ENCODE peak calls at places on chromosomes 7 and 10, in four cellular contexts. H is mammary epithelial cell, V is PC-3, T is SK-N-SH. E is an unnamed sample. For H3K36me3, the result is how much of the 10 kb centered on the place peaks cover.

GRCh38 chr7:75977741-75978140 is 16.7 kb downstream of the TMEM120A start:
- DNase-seq in H (no peak), V (no peak), T (peak), E (no peak)

GRCh38 chr10:44995581-44995913 is 5.2 kb upstream of the ZNF22 start:
- DNase-seq in H (no peak), V (no peak), T (no peak), E (no peak)

GRCh38 chr10:75400769-75401568 is 595 bp downstream of the ZNF503 start:
- DNase-seq in H (peak), V (peak), T (peak), E (peak)

GRCh38 chr10:11154809-11155208 is 137.1 kb downstream of the CELF2 start:
- DNase-seq in H (no peak), V (no peak), T (no peak), E (no peak)

GRCh38 chr7:36521911-36522310 is 132.2 kb downstream of the ANLN start:
- DNase-seq in H (no peak), V (no peak), T (no peak), E (no peak)

GRCh38 chr10:107740962-107741690 is 576.6 kb upstream of the SORCS1 start:
- DNase-seq in H (peak), V (peak), T (no peak), E (no peak)

GRCh38 chr10:73650537-73651331 is 5.1 kb downstream of the SYNPO2L start:
- DNase-seq in H (peak), V (peak), T (no peak), E (no peak)

GRCh38 chr7:35422715-35423114 is 168.8 kb upstream of the TBX20 start:
- DNase-seq in H (no peak), V (no peak), T (no peak), E (no peak)

GRCh38 chr10:26217396-26218105 is 977 bp downstream of the GAD2 start:
- DNase-seq in H (no peak), V (no peak), T (peak), E (peak)

GRCh38 chr7:11625669-11626068 is 206.3 kb downstream of the THSD7A start:
- DNase-seq in H (no peak), V (no peak), T (no peak), E (no peak)

GRCh38 chr7:138549082-138549481 is 89.0 kb downstream of the TRIM24 start:
- DNase-seq in H (no peak), V (no peak), T (no peak), E (no peak)

GRCh38 chr10:89466599-89467035 is 52.2 kb downstream of the IFIT5 start:
- DNase-seq in H (peak), V (peak), T (peak), E (peak)

GRCh38 chr7:33099154-33099940 is 9.9 kb downstream of the RP9 start:
- DNase-seq in H (no peak), V (no peak), T (no peak), E (no peak)
- H3K36me3 ChIP-seq in H (under half), V (under half), T (half or more), E (under half)

GRCh38 chr10:109924947-109925620 is 1.8 kb upstream of the XPNPEP1 start:
- DNase-seq in H (no peak), V (no peak), T (no peak), E (no peak)
- H3K27ac ChIP-seq in H (no peak), V (no peak), T (no peak), E (no peak)

DNA sequence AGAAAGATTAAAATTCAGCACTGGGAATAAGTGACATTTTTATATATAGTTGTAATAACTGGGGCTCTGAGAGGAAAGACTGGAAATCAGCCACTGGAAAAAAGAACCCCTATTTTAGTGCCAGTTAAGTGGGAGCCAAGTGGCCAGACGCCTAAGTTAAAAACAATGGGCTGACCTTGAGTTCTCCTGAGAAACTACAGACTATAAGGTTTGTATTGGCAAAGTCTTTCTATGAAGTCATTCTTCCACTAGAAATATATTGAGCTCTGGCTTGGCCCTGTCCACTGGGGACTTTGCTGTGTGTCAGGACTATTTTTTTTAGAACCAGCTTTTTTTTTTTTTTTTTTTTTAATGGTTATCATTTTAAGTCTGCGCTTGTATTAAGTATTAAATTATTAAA is 210.6 kb upstream of the FZD8 start:
- DNase-seq in H (no peak), V (no peak), T (no peak), E (no peak)
- H3K4me2 ChIP-seq in H (no peak), V (no peak), T (no peak), E (no peak)

GRCh38 chr7:129006636-129007414 is 48.1 kb downstream of the TNPO3 start:
- DNase-seq in H (peak), V (no peak), T (no peak), E (no peak)
- H3K36me3 ChIP-seq in H (under half), V (under half), T (half or more), E (under half)

GRCh38 chr7:116503835-116504234 is 4.3 kb downstream of the CAV2 start:
- DNase-seq in H (no peak), V (no peak), T (no peak), E (no peak)
- H3K27ac ChIP-seq in H (no peak), V (no peak), T (no peak), E (no peak)

GRCh38 chr7:114952296-114952695 is 30.4 kb downstream of the MDFIC start:
- DNase-seq in H (no peak), V (no peak), T (no peak), E (no peak)

GRCh38 chr7:114944742-114945625 is 23.1 kb downstream of the MDFIC start:
- DNase-seq in H (no peak), V (no peak), T (no peak), E (peak)

GRCh38 chr7:114953724-114954123 is 31.8 kb downstream of the MDFIC start:
- DNase-seq in H (no peak), V (peak), T (no peak), E (no peak)

GRCh38 chr7:114943953-114944741 is 22.3 kb downstream of the MDFIC start:
- DNase-seq in H (no peak), V (no peak), T (no peak), E (no peak)

DNA sequence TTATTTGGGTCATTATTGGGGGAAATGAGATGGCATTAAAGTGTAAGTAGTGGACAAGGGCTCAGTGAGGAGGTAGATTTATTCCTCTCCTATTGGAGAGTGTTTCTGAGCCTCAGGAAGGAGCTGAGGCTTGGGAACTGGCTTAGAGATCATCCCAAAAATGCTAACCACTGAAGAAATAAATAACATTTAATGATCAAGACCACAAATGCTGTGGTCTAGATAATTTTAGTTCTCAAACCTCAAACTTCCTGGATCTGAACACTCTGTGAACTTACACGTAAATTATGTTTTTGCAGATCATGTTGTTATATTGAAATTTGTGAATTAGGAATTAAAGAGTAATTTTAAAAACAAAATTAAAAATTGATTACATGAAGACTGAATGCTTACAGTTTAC is 27.3 kb downstream of the MDFIC start:
- DNase-seq in H (no peak), V (no peak), T (no peak), E (no peak)
- H3K4me2 ChIP-seq in H (no peak), V (no peak), T (no peak), E (no peak)